ENCODE peak calls at places on chromosomes 13 and 19, in four cellular contexts. I, D, P and B are unnamed samples.

GRCh38 chr19:48958006-48958405 is 3.3 kb downstream of the BAX start:
- DNase-seq in I (no peak), D (no peak), P (no peak), B (no peak)

GRCh38 chr19:27892500-27892899 is 1320.5 kb downstream of the UQCRFS1 start:
- DNase-seq in D (no peak), P (no peak), I (no peak), B (no peak)

GRCh38 chr13:51925865-51926527 is 64.2 kb downstream of the CCDC70 start:
- DNase-seq in D (no peak), P (no peak), I (no peak), B (no peak)

GRCh38 chr19:41758846-41759245 is 3.5 kb downstream of the CEACAM6 start:
- DNase-seq in I (no peak), P (no peak), D (no peak), B (no peak)

GRCh38 chr13:76024151-76024550 is 388.0 kb downstream of the LMO7 start:
- DNase-seq in D (no peak), I (no peak), P (no peak), B (no peak)

GRCh38 chr19:38433268-38433733 is at the start of gene RYR1:
- DNase-seq in P (no peak), D (no peak), I (peak), B (no peak)

GRCh38 chr13:27008733-27009132 is 162.9 kb downstream of the USP12 start:
- DNase-seq in D (no peak), I (no peak), P (no peak), B (no peak)

GRCh38 chr19:2251577-2252480 is 2.7 kb downstream of the AMH start:
- DNase-seq in D (no peak), I (no peak), P (no peak), B (no peak)

GRCh38 chr13:71577127-71577526 is 289.9 kb downstream of the DACH1 start:
- DNase-seq in P (no peak), I (no peak), D (no peak), B (no peak)

GRCh38 chr13:106349080-106349841 is 186.2 kb downstream of the EFNB2 start:
- DNase-seq in I (no peak), P (no peak), D (no peak), B (peak)
- TF ChIP-seq TARDBP in I (no peak), P (no peak), D (no peak), B (no peak)

DNA sequence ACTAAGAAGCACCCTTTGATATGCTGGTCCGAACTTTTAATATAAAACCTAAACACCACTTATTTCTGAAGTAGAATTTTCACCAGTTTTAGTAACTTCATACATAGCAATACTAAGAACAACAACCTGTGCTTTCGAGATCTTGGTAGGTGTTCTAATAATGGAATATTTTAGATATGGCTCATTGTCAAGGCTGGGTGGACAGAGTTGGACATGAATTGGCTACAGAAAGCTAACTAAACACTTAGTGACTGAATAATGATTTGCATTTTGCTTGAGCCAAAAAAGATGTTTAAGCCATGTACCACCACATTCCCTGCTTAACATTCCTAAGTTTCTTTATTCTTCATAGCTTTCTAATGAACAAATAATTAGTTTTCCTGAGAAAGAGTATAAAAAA is 344.3 kb upstream of the SGCG start:
- DNase-seq in D (no peak), I (no peak), P (no peak), B (no peak)
- TF ChIP-seq TARDBP in D (no peak), I (no peak), P (no peak), B (no peak)

GRCh38 chr19:4748185-4748584 is 24.5 kb upstream of the DPP9 start:
- DNase-seq in I (no peak), P (no peak), D (no peak), B (no peak)

GRCh38 chr19:4742717-4743646 is 19.3 kb upstream of the DPP9 start:
- DNase-seq in I (no peak), P (no peak), D (no peak), B (no peak)

GRCh38 chr19:4748589-4748988 is 24.9 kb upstream of the DPP9 start:
- DNase-seq in P (no peak), D (no peak), I (no peak), B (no peak)

GRCh38 chr19:4745986-4746385 is 22.3 kb upstream of the DPP9 start:
- DNase-seq in D (no peak), P (no peak), I (no peak), B (no peak)

GRCh38 chr19:4744451-4745170 is 21.0 kb upstream of the DPP9 start:
- DNase-seq in D (no peak), P (no peak), I (peak), B (no peak)
- TF ChIP-seq TARDBP in D (no peak), P (no peak), I (no peak), B (no peak)

DNA sequence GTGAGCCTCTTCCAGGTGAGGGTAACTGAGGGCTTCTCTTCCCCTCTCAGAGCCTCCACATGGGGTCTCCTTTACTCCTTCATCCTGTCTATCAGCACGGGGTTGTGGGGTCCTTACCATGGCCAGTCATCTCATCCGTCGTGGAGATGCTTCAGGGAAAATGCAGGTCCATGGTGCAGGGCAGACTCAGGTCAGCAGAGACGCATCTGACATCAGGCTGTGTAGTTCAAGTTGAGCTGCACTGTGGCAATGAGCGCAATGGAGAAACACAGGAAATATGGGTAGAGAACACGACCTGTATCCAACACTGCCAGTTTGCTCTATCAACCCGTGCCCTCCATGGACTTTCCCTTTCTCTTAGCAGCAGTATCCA is 13.9 kb downstream of the LILRA5 start:
- DNase-seq in P (no peak), I (no peak), D (no peak), B (no peak)
- TF ChIP-seq TARDBP in P (no peak), I (no peak), D (no peak), B (no peak)

GRCh38 chr13:20833900-20834679 is 60.3 kb upstream of the EEF1AKMT1 start:
- DNase-seq in I (no peak), D (no peak), P (no peak), B (no peak)
- TF ChIP-seq TARDBP in I (no peak), D (no peak), P (no peak), B (no peak)

GRCh38 chr19:7673995-7674667 is 2.8 kb upstream of the MCEMP1 start:
- DNase-seq in I (peak), P (peak), D (no peak), B (peak)

GRCh38 chr19:7679017-7679720 is 1.5 kb upstream of the TRAPPC5 start:
- DNase-seq in I (peak), D (no peak), P (peak), B (no peak)

GRCh38 chr19:7677664-7678311 is 898 bp downstream of the MCEMP1 start:
- DNase-seq in I (no peak), P (peak), D (no peak), B (no peak)

GRCh38 chr19:7676854-7677253 is at the start of gene MCEMP1:
- DNase-seq in I (no peak), D (no peak), P (no peak), B (no peak)

GRCh38 chr19:7676376-7676775 is 514 bp upstream of the MCEMP1 start:
- DNase-seq in D (no peak), P (no peak), I (no peak), B (no peak)
- TF ChIP-seq TARDBP in D (no peak), P (no peak), I (no peak), B (no peak)

DNA sequence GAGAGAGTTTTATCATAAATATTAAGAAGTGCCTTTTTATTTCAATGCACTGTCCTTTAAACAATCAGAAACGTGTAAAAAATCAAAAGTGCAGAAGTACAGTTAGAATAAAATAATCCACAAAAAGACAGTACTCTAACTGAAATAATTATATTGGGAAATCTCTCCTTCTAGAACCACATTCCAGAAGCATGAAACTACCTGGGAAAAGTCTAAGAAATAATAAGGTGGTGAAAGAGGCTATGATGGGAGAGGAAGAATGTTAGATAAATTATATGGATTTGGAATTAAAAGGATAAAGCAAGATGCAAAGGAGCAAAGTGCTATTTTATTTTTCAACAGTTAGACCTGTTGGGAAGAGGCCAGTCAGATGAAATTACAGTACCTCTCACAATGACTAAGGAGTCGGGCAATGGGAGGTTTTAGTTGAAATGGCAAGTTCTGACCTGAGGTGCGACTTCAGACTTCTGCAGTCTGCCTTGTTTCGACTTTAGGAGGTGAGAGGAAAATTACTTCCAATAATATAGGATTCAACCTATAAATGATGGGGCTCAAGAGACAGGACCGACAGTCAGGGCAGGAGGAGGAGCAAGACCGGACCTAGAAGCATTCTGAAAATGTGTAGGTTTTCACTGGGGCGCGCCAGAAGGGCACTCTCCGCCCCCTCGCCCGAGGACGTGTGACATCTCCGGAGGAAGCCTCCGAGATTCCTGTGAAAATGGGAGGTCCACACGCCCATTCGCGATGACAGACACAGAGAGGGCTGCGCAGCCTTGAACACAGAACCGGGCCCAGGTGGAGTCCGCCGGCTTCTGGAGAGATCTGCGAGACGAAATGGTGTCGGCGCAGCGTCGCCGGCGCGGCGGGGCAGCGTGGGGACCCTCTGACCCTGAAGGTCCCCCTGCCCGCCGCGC is 712 bp downstream of the SPRYD7 start:
- DNase-seq in D (no peak), I (peak), P (peak), B (peak)
- TF ChIP-seq TARDBP in D (no peak), I (no peak), P (no peak), B (no peak)